ENCODE peak calls at places on chromosomes 5 and 9, in eight cellular contexts. W is H1, J is uterus, L is Peyer's patch, A is NB4, Z is body of pancreas, U is spleen, Q is right lobe of liver. M is an unnamed sample.

GRCh38 chr5:80474929-80475328 is 13.0 kb upstream of the FAM151B start:
- DNase-seq in W (no peak), Z (no peak), A (no peak), U (no peak), J (no peak), L (no peak), Q (no peak), M (no peak)

GRCh38 chr5:926416-927171 is 33.9 kb downstream of the TRIP13 start:
- DNase-seq in L (no peak), J (no peak), Q (peak), Z (peak), W (peak), U (peak), A (peak), M (no peak)

GRCh38 chr9:98410185-98410697 is 154.8 kb upstream of the TBC1D2 start:
- DNase-seq in Q (no peak), L (no peak), J (no peak), A (peak), Z (no peak), U (no peak), W (no peak), M (no peak)

GRCh38 chr5:151678146-151678545 is 8.6 kb downstream of the SPARC start:
- DNase-seq in Q (no peak), J (no peak), Z (no peak), L (no peak), W (no peak), U (no peak), A (no peak), M (no peak)

GRCh38 chr5:53962306-53962705 is 348.1 kb downstream of the ARL15 start:
- DNase-seq in A (no peak), Z (no peak), U (no peak), J (no peak), Q (no peak), L (no peak), W (no peak), M (no peak)

GRCh38 chr9:98569491-98569890 is 139.2 kb downstream of the GABBR2 start:
- DNase-seq in L (no peak), U (no peak), Q (no peak), J (no peak), Z (no peak), A (no peak), W (no peak), M (peak)

GRCh38 chr9:130343445-130343918 is 77.9 kb downstream of the HMCN2 start:
- DNase-seq in L (no peak), W (peak), J (no peak), U (peak), Q (no peak), A (no peak), Z (no peak), M (no peak)

GRCh38 chr9:15867334-15867733 is 314.5 kb downstream of the CCDC171 start:
- DNase-seq in J (peak), A (no peak), W (no peak), Z (no peak), Q (no peak), L (no peak), U (no peak), M (no peak)

GRCh38 chr5:63263409-63263808 is 684.8 kb downstream of the LRRC70 start:
- DNase-seq in Z (no peak), A (no peak), Q (no peak), W (no peak), L (no peak), J (no peak), U (no peak), M (no peak)

GRCh38 chr5:35771321-35771720 is 85.4 kb upstream of the IL7R start:
- DNase-seq in U (no peak), J (no peak), A (no peak), Q (no peak), W (no peak), L (no peak), Z (no peak), M (no peak)

GRCh38 chr5:10275460-10275859 is 25.4 kb downstream of the CCT5 start:
- DNase-seq in Z (no peak), Q (no peak), J (no peak), L (no peak), U (no peak), W (no peak), A (peak), M (peak)

GRCh38 chr9:21029661-21030060 is 1.8 kb downstream of the HACD4 start:
- DNase-seq in Z (no peak), Q (no peak), L (no peak), A (no peak), J (no peak), U (no peak), W (no peak), M (no peak)

GRCh38 chr9:120876842-120877240 is at the start of gene PHF19:
- DNase-seq in U (peak), Z (no peak), W (no peak), Q (no peak), A (no peak), J (no peak), L (no peak), M (no peak)

GRCh38 chr5:141431286-141431685 is 979 bp downstream of the PCDHGA12 start:
- DNase-seq in A (no peak), J (no peak), L (no peak), Q (no peak), W (no peak), U (no peak), Z (no peak), M (no peak)

GRCh38 chr5:141427783-141428426 is 2.4 kb upstream of the PCDHGA12 start:
- DNase-seq in W (peak), Z (no peak), L (no peak), Q (no peak), A (no peak), U (no peak), J (no peak), M (no peak)

GRCh38 chr5:141434006-141434405 is 3.7 kb downstream of the PCDHGA12 start:
- DNase-seq in Q (no peak), U (no peak), J (no peak), W (no peak), Z (no peak), A (no peak), L (no peak), M (no peak)

GRCh38 chr5:141430332-141431113 is at the start of gene PCDHGA12:
- DNase-seq in W (no peak), U (no peak), J (peak), L (no peak), Z (no peak), A (peak), Q (no peak), M (no peak)
- TF ChIP-seq CTCF in W (no peak), U (peak), J (peak), L (no peak), Z (peak), A (peak), Q (peak), M (no peak)

DNA sequence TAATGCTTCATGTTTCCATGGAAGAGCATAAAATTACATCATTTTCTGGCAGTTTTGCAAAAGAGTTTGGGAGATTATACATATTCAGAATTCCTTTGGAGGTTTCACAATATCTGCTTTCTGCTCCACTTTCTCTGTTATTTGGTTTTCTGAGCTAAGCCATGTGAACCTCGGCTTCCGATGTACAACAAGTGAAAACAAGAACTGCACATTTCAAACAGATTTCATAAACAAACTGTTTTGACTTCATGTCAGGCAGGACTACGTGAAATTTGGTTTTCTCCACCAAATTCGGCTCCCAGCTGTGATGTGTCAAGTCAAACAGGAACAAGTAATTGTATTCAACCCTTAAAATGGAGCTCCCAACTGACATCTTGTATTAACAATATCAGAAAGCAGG is 609.8 kb downstream of the IRX1 start:
- DNase-seq in Z (no peak), Q (no peak), L (no peak), J (no peak), A (no peak), U (no peak), W (no peak), M (peak)
- H3K4me3 ChIP-seq in Z (no peak), Q (no peak), L (no peak), J (no peak), A (no peak), U (no peak), W (no peak), M (no peak)

GRCh38 chr9:38622083-38622674 is 1.8 kb upstream of the ANKRD18A start:
- DNase-seq in A (peak), W (peak), L (no peak), J (no peak), Q (peak), Z (peak), U (peak), M (no peak)

GRCh38 chr9:38622961-38623360 is 2.6 kb upstream of the ANKRD18A start:
- DNase-seq in W (no peak), J (no peak), L (no peak), A (peak), Q (no peak), U (no peak), Z (no peak), M (no peak)

GRCh38 chr9:38621434-38622082 is 1.2 kb upstream of the ANKRD18A start:
- DNase-seq in J (no peak), Z (peak), U (peak), L (peak), W (peak), A (peak), Q (peak), M (no peak)

GRCh38 chr9:38619556-38620447 is 594 bp downstream of the ANKRD18A start:
- DNase-seq in Z (peak), U (peak), J (no peak), W (peak), Q (peak), L (peak), A (peak), M (no peak)

GRCh38 chr9:38620483-38621433 is at the start of gene ANKRD18A:
- DNase-seq in J (no peak), U (peak), L (peak), Q (peak), A (peak), Z (peak), W (peak), M (peak)
- TF ChIP-seq POLR2A in J (no peak), U (no peak), L (no peak), Q (peak), A (peak), Z (peak), W (peak), M (no peak)

GRCh38 chr5:141356133-141356532 is 1.3 kb downstream of the PCDHGA4 start:
- DNase-seq in W (no peak), Q (no peak), A (no peak), Z (no peak), L (no peak), J (no peak), U (no peak), M (no peak)

GRCh38 chr5:141356950-141357349 is 2.1 kb downstream of the PCDHGA4 start:
- DNase-seq in A (no peak), J (no peak), Z (no peak), L (no peak), W (no peak), U (no peak), Q (no peak), M (no peak)

GRCh38 chr5:141355641-141356040 is 820 bp downstream of the PCDHGA4 start:
- DNase-seq in L (no peak), J (no peak), W (no peak), Z (no peak), U (no peak), A (no peak), Q (no peak), M (no peak)

GRCh38 chr5:141351591-141351990 is 1.7 kb downstream of the PCDHGB1 start:
- DNase-seq in J (no peak), Q (no peak), U (no peak), W (no peak), A (no peak), Z (no peak), L (no peak), M (no peak)

GRCh38 chr5:141354900-141355469 is at the start of gene PCDHGA4:
- DNase-seq in L (no peak), Q (no peak), W (no peak), Z (no peak), A (peak), J (no peak), U (no peak), M (no peak)
- TF ChIP-seq CTCF in L (peak), Q (peak), W (peak), Z (peak), A (peak), J (no peak), U (no peak), M (no peak)

DNA sequence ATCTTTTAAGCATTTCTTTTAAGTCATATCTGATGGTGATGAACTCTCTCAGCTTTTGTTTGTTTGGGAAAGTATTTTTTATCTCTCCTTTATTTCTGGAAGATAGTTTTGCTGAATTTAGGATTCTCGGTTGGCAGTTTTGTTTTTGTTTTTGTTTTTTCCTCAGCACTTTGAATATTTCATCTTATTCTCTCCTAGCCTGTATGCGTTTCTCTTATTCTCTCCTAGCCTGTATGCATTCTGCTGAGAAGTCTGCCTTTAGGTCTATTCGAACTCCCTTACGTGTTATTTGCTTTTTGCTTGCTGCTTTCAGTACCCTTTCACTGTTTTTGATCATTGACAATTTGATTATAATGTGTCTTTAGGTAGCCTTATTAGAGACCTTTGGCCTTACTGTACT is 787.8 kb upstream of the FAM174A start:
- DNase-seq in W (no peak), J (no peak), Q (no peak), L (no peak), A (no peak), U (no peak), Z (no peak), M (no peak)
- H3K4me3 ChIP-seq in W (no peak), J (no peak), Q (no peak), L (no peak), A (no peak), U (no peak), Z (no peak), M (no peak)

GRCh38 chr9:90344013-90344412 is 298.6 kb downstream of the DIRAS2 start:
- DNase-seq in U (no peak), A (no peak), Q (no peak), J (no peak), W (no peak), L (no peak), Z (no peak), M (no peak)

GRCh38 chr9:90342607-90343006 is 300.0 kb downstream of the DIRAS2 start:
- DNase-seq in U (no peak), Z (no peak), J (no peak), A (no peak), W (no peak), L (no peak), Q (no peak), M (no peak)

GRCh38 chr9:90340421-90340820 is 302.2 kb downstream of the DIRAS2 start:
- DNase-seq in U (no peak), Q (no peak), A (no peak), W (no peak), J (no peak), Z (no peak), L (no peak), M (no peak)

GRCh38 chr9:90343360-90343759 is 299.3 kb downstream of the DIRAS2 start:
- DNase-seq in U (no peak), A (peak), L (no peak), Z (no peak), W (no peak), Q (no peak), J (no peak), M (no peak)
- TF ChIP-seq POLR2A in U (no peak), A (no peak), L (no peak), Z (no peak), W (no peak), Q (no peak), J (no peak), M (no peak)